ENCODE peak calls at places on chromosomes 13 and 19, in six cellular contexts. One of them, this sample, is unnamed.

GRCh38 chr13:38758278-38758677 is 71.4 kb downstream of the FREM2 start:
- DNase-seq in stimulated activated CD4-positive, alpha-beta T cell treated with anti-CD3 and anti-CD28 coated beads, Interleukin-2, amount 100 ng/mL, for 48 hours: no peak
- DNase-seq in amniotic epithelial cell: no peak
- DNase-seq in hepatic stellate cell: no peak
- DNase-seq in HS-5: no peak
- DNase-seq in activated CD8-positive, alpha-beta memory T cell treated with anti-CD3 and anti-CD28 coated beads for 1 hour: no peak
- DNase-seq in this sample: no peak

GRCh38 chr19:778910-779653 is 18.2 kb upstream of the PTBP1 start:
- DNase-seq in stimulated activated CD4-positive, alpha-beta T cell treated with anti-CD3 and anti-CD28 coated beads, Interleukin-2, amount 100 ng/mL, for 48 hours: no peak
- DNase-seq in hepatic stellate cell: peak
- DNase-seq in amniotic epithelial cell: peak
- DNase-seq in HS-5: no peak
- DNase-seq in activated CD8-positive, alpha-beta memory T cell treated with anti-CD3 and anti-CD28 coated beads for 1 hour: no peak
- DNase-seq in this sample: no peak

GRCh38 chr13:107765724-107766436 is 449.5 kb downstream of the LIG4 start:
- DNase-seq in stimulated activated CD4-positive, alpha-beta T cell treated with anti-CD3 and anti-CD28 coated beads, Interleukin-2, amount 100 ng/mL, for 48 hours: no peak
- DNase-seq in hepatic stellate cell: peak
- DNase-seq in activated CD8-positive, alpha-beta memory T cell treated with anti-CD3 and anti-CD28 coated beads for 1 hour: no peak
- DNase-seq in HS-5: no peak
- DNase-seq in amniotic epithelial cell: no peak
- DNase-seq in this sample: no peak

GRCh38 chr13:39787086-39787487 is 131.6 kb downstream of the COG6 start:
- DNase-seq in hepatic stellate cell: no peak
- DNase-seq in HS-5: no peak
- DNase-seq in stimulated activated CD4-positive, alpha-beta T cell treated with anti-CD3 and anti-CD28 coated beads, Interleukin-2, amount 100 ng/mL, for 48 hours: no peak
- DNase-seq in activated CD8-positive, alpha-beta memory T cell treated with anti-CD3 and anti-CD28 coated beads for 1 hour: no peak
- DNase-seq in amniotic epithelial cell: peak
- DNase-seq in this sample: no peak

GRCh38 chr13:94494021-94494420 is 14.5 kb upstream of the DCT start:
- DNase-seq in stimulated activated CD4-positive, alpha-beta T cell treated with anti-CD3 and anti-CD28 coated beads, Interleukin-2, amount 100 ng/mL, for 48 hours: no peak
- DNase-seq in amniotic epithelial cell: no peak
- DNase-seq in HS-5: no peak
- DNase-seq in hepatic stellate cell: no peak
- DNase-seq in activated CD8-positive, alpha-beta memory T cell treated with anti-CD3 and anti-CD28 coated beads for 1 hour: no peak
- DNase-seq in this sample: no peak

GRCh38 chr13:26978081-26978860 is 193.3 kb downstream of the USP12 start:
- DNase-seq in HS-5: no peak
- DNase-seq in activated CD8-positive, alpha-beta memory T cell treated with anti-CD3 and anti-CD28 coated beads for 1 hour: no peak
- DNase-seq in stimulated activated CD4-positive, alpha-beta T cell treated with anti-CD3 and anti-CD28 coated beads, Interleukin-2, amount 100 ng/mL, for 48 hours: no peak
- DNase-seq in amniotic epithelial cell: no peak
- DNase-seq in hepatic stellate cell: no peak
- DNase-seq in this sample: no peak

GRCh38 chr19:29687244-29687896 is 22.1 kb downstream of the PLEKHF1 start:
- DNase-seq in HS-5: peak
- DNase-seq in amniotic epithelial cell: peak
- DNase-seq in hepatic stellate cell: peak
- DNase-seq in activated CD8-positive, alpha-beta memory T cell treated with anti-CD3 and anti-CD28 coated beads for 1 hour: no peak
- DNase-seq in stimulated activated CD4-positive, alpha-beta T cell treated with anti-CD3 and anti-CD28 coated beads, Interleukin-2, amount 100 ng/mL, for 48 hours: no peak
- DNase-seq in this sample: no peak

GRCh38 chr19:40831502-40832430 is 18.5 kb downstream of the CYP2A6 start:
- DNase-seq in amniotic epithelial cell: peak
- DNase-seq in activated CD8-positive, alpha-beta memory T cell treated with anti-CD3 and anti-CD28 coated beads for 1 hour: no peak
- DNase-seq in HS-5: peak
- DNase-seq in stimulated activated CD4-positive, alpha-beta T cell treated with anti-CD3 and anti-CD28 coated beads, Interleukin-2, amount 100 ng/mL, for 48 hours: no peak
- DNase-seq in hepatic stellate cell: peak
- DNase-seq in this sample: no peak

GRCh38 chr13:103275079-103275478 is 208.9 kb upstream of the SLC10A2 start:
- DNase-seq in HS-5: no peak
- DNase-seq in amniotic epithelial cell: no peak
- DNase-seq in hepatic stellate cell: no peak
- DNase-seq in activated CD8-positive, alpha-beta memory T cell treated with anti-CD3 and anti-CD28 coated beads for 1 hour: no peak
- DNase-seq in stimulated activated CD4-positive, alpha-beta T cell treated with anti-CD3 and anti-CD28 coated beads, Interleukin-2, amount 100 ng/mL, for 48 hours: no peak
- DNase-seq in this sample: no peak

GRCh38 chr19:50202962-50203280 is 501 bp upstream of the MYH14 start:
- DNase-seq in HS-5: no peak
- DNase-seq in amniotic epithelial cell: no peak
- DNase-seq in hepatic stellate cell: no peak
- DNase-seq in activated CD8-positive, alpha-beta memory T cell treated with anti-CD3 and anti-CD28 coated beads for 1 hour: no peak
- DNase-seq in stimulated activated CD4-positive, alpha-beta T cell treated with anti-CD3 and anti-CD28 coated beads, Interleukin-2, amount 100 ng/mL, for 48 hours: no peak
- DNase-seq in this sample: no peak

GRCh38 chr19:1567116-1567847 is 843 bp downstream of the MEX3D start:
- DNase-seq in HS-5: no peak
- DNase-seq in amniotic epithelial cell: peak
- DNase-seq in hepatic stellate cell: peak
- DNase-seq in activated CD8-positive, alpha-beta memory T cell treated with anti-CD3 and anti-CD28 coated beads for 1 hour: no peak
- DNase-seq in stimulated activated CD4-positive, alpha-beta T cell treated with anti-CD3 and anti-CD28 coated beads, Interleukin-2, amount 100 ng/mL, for 48 hours: no peak
- DNase-seq in this sample: no peak

GRCh38 chr19:29329460-29330134 is 116.6 kb upstream of the UQCRFS1 start:
- DNase-seq in amniotic epithelial cell: no peak
- DNase-seq in activated CD8-positive, alpha-beta memory T cell treated with anti-CD3 and anti-CD28 coated beads for 1 hour: no peak
- DNase-seq in HS-5: no peak
- DNase-seq in stimulated activated CD4-positive, alpha-beta T cell treated with anti-CD3 and anti-CD28 coated beads, Interleukin-2, amount 100 ng/mL, for 48 hours: no peak
- DNase-seq in hepatic stellate cell: no peak
- DNase-seq in this sample: peak